ENCODE peak calls at places on chromosomes 4 and X, in four cellular contexts. One of them, this sample, is unnamed.

GRCh38 chr4:120156115-120156718 is 89.6 kb upstream of the MAD2L1 start:
- DNase-seq in psoas muscle: no peak
- DNase-seq in mammary epithelial cell: peak
- DNase-seq in CD8-positive, alpha-beta T cell: no peak
- DNase-seq in this sample: no peak

GRCh38 chr4:73853246-73853704 is at the start of gene PF4V1:
- DNase-seq in psoas muscle: peak
- DNase-seq in mammary epithelial cell: no peak
- DNase-seq in CD8-positive, alpha-beta T cell: no peak
- DNase-seq in this sample: peak

GRCh38 chr4:109560687-109561452 is 824 bp downstream of the MCUB start:
- DNase-seq in psoas muscle: peak
- DNase-seq in mammary epithelial cell: peak
- DNase-seq in CD8-positive, alpha-beta T cell: peak
- DNase-seq in this sample: peak

GRCh38 chr4:42360158-42360557 is 37.1 kb upstream of the SHISA3 start:
- DNase-seq in psoas muscle: no peak
- DNase-seq in mammary epithelial cell: no peak
- DNase-seq in CD8-positive, alpha-beta T cell: no peak
- DNase-seq in this sample: no peak

GRCh38 chr4:165716472-165716871 is 156.6 kb upstream of the TLL1 start:
- DNase-seq in psoas muscle: no peak
- DNase-seq in mammary epithelial cell: no peak
- DNase-seq in CD8-positive, alpha-beta T cell: no peak
- DNase-seq in this sample: no peak

GRCh38 chr4:108834167-108834566 is 71.3 kb upstream of the ETNPPL start:
- DNase-seq in psoas muscle: no peak
- DNase-seq in mammary epithelial cell: peak
- DNase-seq in CD8-positive, alpha-beta T cell: no peak
- DNase-seq in this sample: no peak

GRCh38 chr4:118389731-118390520 is 37.1 kb upstream of the PRSS12 start:
- DNase-seq in psoas muscle: no peak
- DNase-seq in mammary epithelial cell: no peak
- DNase-seq in CD8-positive, alpha-beta T cell: no peak
- DNase-seq in this sample: no peak

GRCh38 chrX:35040871-35041270 is 98.3 kb downstream of the FAM47B start:
- DNase-seq in psoas muscle: no peak
- DNase-seq in mammary epithelial cell: no peak
- DNase-seq in CD8-positive, alpha-beta T cell: no peak
- DNase-seq in this sample: no peak

GRCh38 chrX:94204524-94204923 is 530.5 kb downstream of the FAM133A start:
- DNase-seq in psoas muscle: no peak
- DNase-seq in mammary epithelial cell: peak
- DNase-seq in CD8-positive, alpha-beta T cell: no peak
- DNase-seq in this sample: no peak

GRCh38 chr4:41358626-41359025 is 101.9 kb downstream of the UCHL1 start:
- DNase-seq in psoas muscle: no peak
- DNase-seq in mammary epithelial cell: no peak
- DNase-seq in CD8-positive, alpha-beta T cell: no peak
- DNase-seq in this sample: no peak

GRCh38 chr4:52369649-52370048 is 289.5 kb downstream of the USP46 start:
- DNase-seq in psoas muscle: no peak
- DNase-seq in mammary epithelial cell: peak
- DNase-seq in CD8-positive, alpha-beta T cell: no peak
- DNase-seq in this sample: no peak

GRCh38 chr4:153113061-153113837 is 91.0 kb upstream of the TRIM2 start:
- DNase-seq in psoas muscle: no peak
- DNase-seq in mammary epithelial cell: no peak
- DNase-seq in CD8-positive, alpha-beta T cell: no peak
- DNase-seq in this sample: no peak

GRCh38 chr4:169185133-169185956 is 85.4 kb downstream of the SH3RF1 start:
- DNase-seq in psoas muscle: no peak
- DNase-seq in mammary epithelial cell: peak
- DNase-seq in CD8-positive, alpha-beta T cell: no peak
- DNase-seq in this sample: no peak

GRCh38 chr4:99759346-99759984 is 57.2 kb upstream of the DAPP1 start:
- DNase-seq in psoas muscle: no peak
- DNase-seq in mammary epithelial cell: no peak
- DNase-seq in CD8-positive, alpha-beta T cell: no peak
- DNase-seq in this sample: no peak

GRCh38 chr4:110442309-110442708 is 33.6 kb upstream of the ENPEP start:
- DNase-seq in psoas muscle: no peak
- DNase-seq in mammary epithelial cell: peak
- DNase-seq in CD8-positive, alpha-beta T cell: no peak
- DNase-seq in this sample: peak

GRCh38 chrX:500481-501010 is 113.8 kb upstream of the PPP2R3B start:
- DNase-seq in psoas muscle: no peak
- DNase-seq in mammary epithelial cell: no peak
- DNase-seq in CD8-positive, alpha-beta T cell: no peak
- DNase-seq in this sample: no peak

GRCh38 chrX:155134255-155134654 is 62.9 kb downstream of the BRCC3 start:
- DNase-seq in psoas muscle: no peak
- DNase-seq in mammary epithelial cell: no peak
- DNase-seq in CD8-positive, alpha-beta T cell: no peak
- DNase-seq in this sample: no peak

DNA sequence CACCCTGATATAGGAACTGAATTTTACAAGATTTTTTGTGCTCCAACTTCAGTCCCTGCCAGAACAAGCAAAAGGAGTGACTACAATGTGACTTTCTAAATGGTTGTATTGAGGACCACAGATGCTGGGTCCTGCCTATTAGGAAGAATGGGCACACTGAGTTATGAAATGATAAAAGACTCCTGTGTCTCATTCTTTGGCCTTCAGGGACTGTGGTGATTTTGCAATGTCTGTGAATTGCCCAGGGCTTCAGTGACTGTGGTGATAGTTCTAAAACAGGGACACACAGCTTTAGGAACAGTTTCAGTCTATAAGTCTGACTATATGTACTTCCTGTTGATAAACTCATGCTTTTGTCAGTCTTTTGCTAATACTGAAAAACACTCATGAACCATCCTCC is 210.2 kb downstream of the DMD start:
- DNase-seq in psoas muscle: no peak
- DNase-seq in mammary epithelial cell: no peak
- DNase-seq in CD8-positive, alpha-beta T cell: no peak
- DNase-seq in this sample: no peak
- H3K4me3 ChIP-seq in psoas muscle: no peak
- H3K4me3 ChIP-seq in mammary epithelial cell: no peak
- H3K4me3 ChIP-seq in CD8-positive, alpha-beta T cell: no peak
- H3K4me3 ChIP-seq in this sample: no peak

GRCh38 chr4:85939595-85939994 is 420.3 kb downstream of the MAPK10 start:
- DNase-seq in psoas muscle: no peak
- DNase-seq in mammary epithelial cell: no peak
- DNase-seq in CD8-positive, alpha-beta T cell: no peak
- DNase-seq in this sample: no peak
- H3K27ac ChIP-seq in psoas muscle: no peak
- H3K27ac ChIP-seq in mammary epithelial cell: no peak
- H3K27ac ChIP-seq in CD8-positive, alpha-beta T cell: no peak
- H3K27ac ChIP-seq in this sample: no peak

GRCh38 chrX:33205321-33205720 is 6.0 kb downstream of the DMD start:
- DNase-seq in psoas muscle: no peak
- DNase-seq in mammary epithelial cell: no peak
- DNase-seq in CD8-positive, alpha-beta T cell: no peak
- DNase-seq in this sample: no peak
- H3K4me3 ChIP-seq in psoas muscle: peak
- H3K4me3 ChIP-seq in mammary epithelial cell: peak
- H3K4me3 ChIP-seq in CD8-positive, alpha-beta T cell: no peak
- H3K4me3 ChIP-seq in this sample: no peak

GRCh38 chrX:20666316-20666715 is 399.6 kb upstream of the RPS6KA3 start:
- DNase-seq in psoas muscle: no peak
- DNase-seq in mammary epithelial cell: no peak
- DNase-seq in CD8-positive, alpha-beta T cell: no peak
- DNase-seq in this sample: no peak

GRCh38 chrX:20663287-20663686 is 396.6 kb upstream of the RPS6KA3 start:
- DNase-seq in psoas muscle: no peak
- DNase-seq in mammary epithelial cell: no peak
- DNase-seq in CD8-positive, alpha-beta T cell: no peak
- DNase-seq in this sample: no peak

GRCh38 chrX:20664774-20665173 is 398.1 kb upstream of the RPS6KA3 start:
- DNase-seq in psoas muscle: no peak
- DNase-seq in mammary epithelial cell: no peak
- DNase-seq in CD8-positive, alpha-beta T cell: no peak
- DNase-seq in this sample: peak

GRCh38 chrX:20668550-20668949 is 401.8 kb upstream of the RPS6KA3 start:
- DNase-seq in psoas muscle: no peak
- DNase-seq in mammary epithelial cell: no peak
- DNase-seq in CD8-positive, alpha-beta T cell: no peak
- DNase-seq in this sample: no peak

DNA sequence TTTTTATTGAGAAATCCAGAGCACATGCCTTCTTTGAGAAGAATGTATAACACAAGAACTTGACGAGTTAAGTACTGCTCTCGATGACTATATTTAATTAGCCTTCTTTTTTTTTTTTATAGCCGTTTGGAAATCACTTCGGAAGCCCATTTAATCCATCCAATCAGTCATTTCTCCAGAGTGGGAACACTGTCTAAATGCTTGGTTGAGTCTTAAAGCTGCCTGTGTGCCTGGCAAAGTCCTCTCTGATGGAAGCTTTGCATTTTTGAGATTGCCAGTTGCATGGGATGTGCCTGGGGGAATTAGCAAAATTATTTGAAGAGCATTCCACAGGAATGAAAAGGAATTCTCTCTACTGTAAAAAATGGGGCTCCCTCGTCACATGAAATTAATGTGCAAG is 398.7 kb upstream of the RPS6KA3 start:
- DNase-seq in psoas muscle: no peak
- DNase-seq in mammary epithelial cell: no peak
- DNase-seq in CD8-positive, alpha-beta T cell: no peak
- DNase-seq in this sample: no peak
- H3K27ac ChIP-seq in psoas muscle: no peak
- H3K27ac ChIP-seq in mammary epithelial cell: no peak
- H3K27ac ChIP-seq in CD8-positive, alpha-beta T cell: no peak
- H3K27ac ChIP-seq in this sample: no peak

This sample was measured in endodermal cell.